ENCODE peak calls at places on chromosomes 4 and X, in five cellular contexts. One of them, this sample, is unnamed.

GRCh38 chr4:80125252-80126177 is 52.5 kb upstream of the ANTXR2 start:
- ATAC-seq in activated T-cell treated with anti-CD3 and anti-CD28 coated beads, Interleukin-2, amount 50 U/mL, for 4 hours: peak; percentile 76
- ATAC-seq in A549: peak; percentile 55
- ATAC-seq in Right ventricle myocardium superior: no peak
- ATAC-seq in stimulated activated naive B cell treated with anti-CD40 and anti-IgM and Interleukin-4, amounts not matched to agents 10 μg/mL and 1 μg/mL and 100 μg/mL, for 72 hours: peak; percentile 86
- ATAC-seq in this sample: peak; percentile 68

GRCh38 chr4:99847362-99847976 is 30.8 kb downstream of the DAPP1 start:
- ATAC-seq in activated T-cell treated with anti-CD3 and anti-CD28 coated beads, Interleukin-2, amount 50 U/mL, for 4 hours: peak; percentile 27
- ATAC-seq in A549: no peak
- ATAC-seq in Right ventricle myocardium superior: no peak
- ATAC-seq in stimulated activated naive B cell treated with anti-CD40 and anti-IgM and Interleukin-4, amounts not matched to agents 10 μg/mL and 1 μg/mL and 100 μg/mL, for 72 hours: peak; percentile 82
- ATAC-seq in this sample: peak; percentile 88

GRCh38 chrX:38578152-38578551 is 16.8 kb downstream of the TSPAN7 start:
- ATAC-seq in activated T-cell treated with anti-CD3 and anti-CD28 coated beads, Interleukin-2, amount 50 U/mL, for 4 hours: no peak
- ATAC-seq in A549: no peak
- ATAC-seq in Right ventricle myocardium superior: no peak
- ATAC-seq in stimulated activated naive B cell treated with anti-CD40 and anti-IgM and Interleukin-4, amounts not matched to agents 10 μg/mL and 1 μg/mL and 100 μg/mL, for 72 hours: no peak
- ATAC-seq in this sample: no peak

GRCh38 chr4:78766650-78767049 is 9.5 kb upstream of the BMP2K start:
- ATAC-seq in activated T-cell treated with anti-CD3 and anti-CD28 coated beads, Interleukin-2, amount 50 U/mL, for 4 hours: no peak
- ATAC-seq in A549: no peak
- ATAC-seq in Right ventricle myocardium superior: no peak
- ATAC-seq in stimulated activated naive B cell treated with anti-CD40 and anti-IgM and Interleukin-4, amounts not matched to agents 10 μg/mL and 1 μg/mL and 100 μg/mL, for 72 hours: peak; percentile 96
- ATAC-seq in this sample: peak; percentile 94

GRCh38 chr4:42123071-42123644 is 29.3 kb downstream of the BEND4 start:
- ATAC-seq in activated T-cell treated with anti-CD3 and anti-CD28 coated beads, Interleukin-2, amount 50 U/mL, for 4 hours: no peak
- ATAC-seq in A549: no peak
- ATAC-seq in Right ventricle myocardium superior: no peak
- ATAC-seq in stimulated activated naive B cell treated with anti-CD40 and anti-IgM and Interleukin-4, amounts not matched to agents 10 μg/mL and 1 μg/mL and 100 μg/mL, for 72 hours: no peak
- ATAC-seq in this sample: no peak

GRCh38 chr4:73036123-73036522 is 33.4 kb downstream of the COX18 start:
- ATAC-seq in activated T-cell treated with anti-CD3 and anti-CD28 coated beads, Interleukin-2, amount 50 U/mL, for 4 hours: no peak
- ATAC-seq in A549: no peak
- ATAC-seq in Right ventricle myocardium superior: no peak
- ATAC-seq in stimulated activated naive B cell treated with anti-CD40 and anti-IgM and Interleukin-4, amounts not matched to agents 10 μg/mL and 1 μg/mL and 100 μg/mL, for 72 hours: peak; percentile 31
- ATAC-seq in this sample: no peak

GRCh38 chr4:20416800-20417199 is 165.1 kb downstream of the SLIT2 start:
- ATAC-seq in activated T-cell treated with anti-CD3 and anti-CD28 coated beads, Interleukin-2, amount 50 U/mL, for 4 hours: no peak
- ATAC-seq in A549: no peak
- ATAC-seq in Right ventricle myocardium superior: no peak
- ATAC-seq in stimulated activated naive B cell treated with anti-CD40 and anti-IgM and Interleukin-4, amounts not matched to agents 10 μg/mL and 1 μg/mL and 100 μg/mL, for 72 hours: no peak
- ATAC-seq in this sample: no peak

GRCh38 chrX:96837808-96838207 is 45.9 kb upstream of the RPA4 start:
- ATAC-seq in activated T-cell treated with anti-CD3 and anti-CD28 coated beads, Interleukin-2, amount 50 U/mL, for 4 hours: no peak
- ATAC-seq in A549: no peak
- ATAC-seq in Right ventricle myocardium superior: no peak
- ATAC-seq in stimulated activated naive B cell treated with anti-CD40 and anti-IgM and Interleukin-4, amounts not matched to agents 10 μg/mL and 1 μg/mL and 100 μg/mL, for 72 hours: no peak
- ATAC-seq in this sample: no peak

GRCh38 chr4:2341261-2341841 is 77.1 kb downstream of the ZFYVE28 start:
- ATAC-seq in activated T-cell treated with anti-CD3 and anti-CD28 coated beads, Interleukin-2, amount 50 U/mL, for 4 hours: no peak
- ATAC-seq in A549: no peak
- ATAC-seq in Right ventricle myocardium superior: no peak
- ATAC-seq in stimulated activated naive B cell treated with anti-CD40 and anti-IgM and Interleukin-4, amounts not matched to agents 10 μg/mL and 1 μg/mL and 100 μg/mL, for 72 hours: no peak
- ATAC-seq in this sample: no peak

GRCh38 chr4:98779021-98779420 is 120.6 kb upstream of the TSPAN5 start:
- ATAC-seq in activated T-cell treated with anti-CD3 and anti-CD28 coated beads, Interleukin-2, amount 50 U/mL, for 4 hours: no peak
- ATAC-seq in A549: no peak
- ATAC-seq in Right ventricle myocardium superior: no peak
- ATAC-seq in stimulated activated naive B cell treated with anti-CD40 and anti-IgM and Interleukin-4, amounts not matched to agents 10 μg/mL and 1 μg/mL and 100 μg/mL, for 72 hours: no peak
- ATAC-seq in this sample: no peak

GRCh38 chrX:101429934-101430333 is 21.9 kb downstream of the HNRNPH2 start:
- ATAC-seq in activated T-cell treated with anti-CD3 and anti-CD28 coated beads, Interleukin-2, amount 50 U/mL, for 4 hours: peak; percentile 78
- ATAC-seq in A549: peak; percentile 61
- ATAC-seq in Right ventricle myocardium superior: no peak
- ATAC-seq in stimulated activated naive B cell treated with anti-CD40 and anti-IgM and Interleukin-4, amounts not matched to agents 10 μg/mL and 1 μg/mL and 100 μg/mL, for 72 hours: peak; percentile 83
- ATAC-seq in this sample: no peak

GRCh38 chr4:158020734-158021346 is 152.0 kb downstream of the GASK1B start:
- ATAC-seq in activated T-cell treated with anti-CD3 and anti-CD28 coated beads, Interleukin-2, amount 50 U/mL, for 4 hours: no peak
- ATAC-seq in A549: peak; percentile 65
- ATAC-seq in Right ventricle myocardium superior: no peak
- ATAC-seq in stimulated activated naive B cell treated with anti-CD40 and anti-IgM and Interleukin-4, amounts not matched to agents 10 μg/mL and 1 μg/mL and 100 μg/mL, for 72 hours: no peak
- ATAC-seq in this sample: no peak

GRCh38 chr4:142435599-142436235 is 410.4 kb downstream of the INPP4B start:
- ATAC-seq in activated T-cell treated with anti-CD3 and anti-CD28 coated beads, Interleukin-2, amount 50 U/mL, for 4 hours: no peak
- ATAC-seq in A549: no peak
- ATAC-seq in Right ventricle myocardium superior: no peak
- ATAC-seq in stimulated activated naive B cell treated with anti-CD40 and anti-IgM and Interleukin-4, amounts not matched to agents 10 μg/mL and 1 μg/mL and 100 μg/mL, for 72 hours: no peak
- ATAC-seq in this sample: no peak

GRCh38 chrX:118904218-118904617 is 70.2 kb upstream of the LONRF3 start:
- ATAC-seq in activated T-cell treated with anti-CD3 and anti-CD28 coated beads, Interleukin-2, amount 50 U/mL, for 4 hours: no peak
- ATAC-seq in A549: no peak
- ATAC-seq in Right ventricle myocardium superior: no peak
- ATAC-seq in stimulated activated naive B cell treated with anti-CD40 and anti-IgM and Interleukin-4, amounts not matched to agents 10 μg/mL and 1 μg/mL and 100 μg/mL, for 72 hours: peak; percentile 99
- ATAC-seq in this sample: peak; percentile 89

GRCh38 chr4:183955666-183956065 is 50.6 kb downstream of the STOX2 start:
- ATAC-seq in activated T-cell treated with anti-CD3 and anti-CD28 coated beads, Interleukin-2, amount 50 U/mL, for 4 hours: no peak
- ATAC-seq in A549: no peak
- ATAC-seq in Right ventricle myocardium superior: no peak
- ATAC-seq in stimulated activated naive B cell treated with anti-CD40 and anti-IgM and Interleukin-4, amounts not matched to agents 10 μg/mL and 1 μg/mL and 100 μg/mL, for 72 hours: no peak
- ATAC-seq in this sample: no peak

GRCh38 chr4:36944227-36944626 is 300.3 kb upstream of the NWD2 start:
- ATAC-seq in activated T-cell treated with anti-CD3 and anti-CD28 coated beads, Interleukin-2, amount 50 U/mL, for 4 hours: no peak
- ATAC-seq in A549: no peak
- ATAC-seq in Right ventricle myocardium superior: no peak
- ATAC-seq in stimulated activated naive B cell treated with anti-CD40 and anti-IgM and Interleukin-4, amounts not matched to agents 10 μg/mL and 1 μg/mL and 100 μg/mL, for 72 hours: no peak
- ATAC-seq in this sample: no peak

GRCh38 chr4:3322059-3322550 is 29.3 kb downstream of the RGS12 start:
- ATAC-seq in activated T-cell treated with anti-CD3 and anti-CD28 coated beads, Interleukin-2, amount 50 U/mL, for 4 hours: no peak
- ATAC-seq in A549: no peak
- ATAC-seq in Right ventricle myocardium superior: peak; percentile 4
- ATAC-seq in stimulated activated naive B cell treated with anti-CD40 and anti-IgM and Interleukin-4, amounts not matched to agents 10 μg/mL and 1 μg/mL and 100 μg/mL, for 72 hours: no peak
- ATAC-seq in this sample: no peak

GRCh38 chr4:64911846-64912245 is 502.6 kb upstream of the TECRL start:
- ATAC-seq in activated T-cell treated with anti-CD3 and anti-CD28 coated beads, Interleukin-2, amount 50 U/mL, for 4 hours: no peak
- ATAC-seq in A549: no peak
- ATAC-seq in Right ventricle myocardium superior: no peak
- ATAC-seq in stimulated activated naive B cell treated with anti-CD40 and anti-IgM and Interleukin-4, amounts not matched to agents 10 μg/mL and 1 μg/mL and 100 μg/mL, for 72 hours: no peak
- ATAC-seq in this sample: no peak

GRCh38 chr4:175891863-175892262 is 79.8 kb upstream of the GPM6A start:
- ATAC-seq in activated T-cell treated with anti-CD3 and anti-CD28 coated beads, Interleukin-2, amount 50 U/mL, for 4 hours: no peak
- ATAC-seq in A549: peak; percentile 40
- ATAC-seq in Right ventricle myocardium superior: no peak
- ATAC-seq in stimulated activated naive B cell treated with anti-CD40 and anti-IgM and Interleukin-4, amounts not matched to agents 10 μg/mL and 1 μg/mL and 100 μg/mL, for 72 hours: peak; percentile 25
- ATAC-seq in this sample: no peak

GRCh38 chr4:123545569-123546122 is 149.1 kb downstream of the SPRY1 start:
- ATAC-seq in activated T-cell treated with anti-CD3 and anti-CD28 coated beads, Interleukin-2, amount 50 U/mL, for 4 hours: no peak
- ATAC-seq in A549: no peak
- ATAC-seq in Right ventricle myocardium superior: no peak
- ATAC-seq in stimulated activated naive B cell treated with anti-CD40 and anti-IgM and Interleukin-4, amounts not matched to agents 10 μg/mL and 1 μg/mL and 100 μg/mL, for 72 hours: no peak
- ATAC-seq in this sample: no peak

GRCh38 chrX:120468479-120468824 is 644 bp downstream of the LAMP2 start:
- ATAC-seq in activated T-cell treated with anti-CD3 and anti-CD28 coated beads, Interleukin-2, amount 50 U/mL, for 4 hours: no peak
- ATAC-seq in A549: no peak
- ATAC-seq in Right ventricle myocardium superior: no peak
- ATAC-seq in stimulated activated naive B cell treated with anti-CD40 and anti-IgM and Interleukin-4, amounts not matched to agents 10 μg/mL and 1 μg/mL and 100 μg/mL, for 72 hours: no peak
- ATAC-seq in this sample: peak; percentile 4

GRCh38 chrX:153924149-153924861 is 1.8 kb downstream of the ARHGAP4 start:
- ATAC-seq in activated T-cell treated with anti-CD3 and anti-CD28 coated beads, Interleukin-2, amount 50 U/mL, for 4 hours: no peak
- ATAC-seq in A549: peak; percentile 5
- ATAC-seq in Right ventricle myocardium superior: peak; percentile 6
- ATAC-seq in stimulated activated naive B cell treated with anti-CD40 and anti-IgM and Interleukin-4, amounts not matched to agents 10 μg/mL and 1 μg/mL and 100 μg/mL, for 72 hours: no peak
- ATAC-seq in this sample: no peak

GRCh38 chr4:26150948-26151347 is 169.9 kb upstream of the RBPJ start:
- ATAC-seq in activated T-cell treated with anti-CD3 and anti-CD28 coated beads, Interleukin-2, amount 50 U/mL, for 4 hours: peak; percentile 94
- ATAC-seq in A549: no peak
- ATAC-seq in Right ventricle myocardium superior: peak; percentile 55
- ATAC-seq in stimulated activated naive B cell treated with anti-CD40 and anti-IgM and Interleukin-4, amounts not matched to agents 10 μg/mL and 1 μg/mL and 100 μg/mL, for 72 hours: no peak
- ATAC-seq in this sample: no peak

GRCh38 chr4:148764720-148765119 is 322.5 kb upstream of the NR3C2 start:
- ATAC-seq in activated T-cell treated with anti-CD3 and anti-CD28 coated beads, Interleukin-2, amount 50 U/mL, for 4 hours: no peak
- ATAC-seq in A549: no peak
- ATAC-seq in Right ventricle myocardium superior: no peak
- ATAC-seq in stimulated activated naive B cell treated with anti-CD40 and anti-IgM and Interleukin-4, amounts not matched to agents 10 μg/mL and 1 μg/mL and 100 μg/mL, for 72 hours: no peak
- ATAC-seq in this sample: no peak

GRCh38 chr4:6064383-6064782 is 46.2 kb upstream of the C4orf50 start:
- ATAC-seq in activated T-cell treated with anti-CD3 and anti-CD28 coated beads, Interleukin-2, amount 50 U/mL, for 4 hours: no peak
- ATAC-seq in A549: no peak
- ATAC-seq in Right ventricle myocardium superior: no peak
- ATAC-seq in stimulated activated naive B cell treated with anti-CD40 and anti-IgM and Interleukin-4, amounts not matched to agents 10 μg/mL and 1 μg/mL and 100 μg/mL, for 72 hours: no peak
- ATAC-seq in this sample: no peak

GRCh38 chrX:103861200-103861599 is 29.1 kb upstream of the RAB9B start:
- ATAC-seq in activated T-cell treated with anti-CD3 and anti-CD28 coated beads, Interleukin-2, amount 50 U/mL, for 4 hours: no peak
- ATAC-seq in A549: no peak
- ATAC-seq in Right ventricle myocardium superior: no peak
- ATAC-seq in stimulated activated naive B cell treated with anti-CD40 and anti-IgM and Interleukin-4, amounts not matched to agents 10 μg/mL and 1 μg/mL and 100 μg/mL, for 72 hours: no peak
- ATAC-seq in this sample: no peak

GRCh38 chr4:187432310-187432709 is 563.3 kb upstream of the ZFP42 start:
- ATAC-seq in activated T-cell treated with anti-CD3 and anti-CD28 coated beads, Interleukin-2, amount 50 U/mL, for 4 hours: no peak
- ATAC-seq in A549: no peak
- ATAC-seq in Right ventricle myocardium superior: no peak
- ATAC-seq in stimulated activated naive B cell treated with anti-CD40 and anti-IgM and Interleukin-4, amounts not matched to agents 10 μg/mL and 1 μg/mL and 100 μg/mL, for 72 hours: peak; percentile 10
- ATAC-seq in this sample: peak; percentile 34

GRCh38 chrX:118066867-118067515 is 49.6 kb downstream of the KLHL13 start:
- ATAC-seq in activated T-cell treated with anti-CD3 and anti-CD28 coated beads, Interleukin-2, amount 50 U/mL, for 4 hours: no peak
- ATAC-seq in A549: no peak
- ATAC-seq in Right ventricle myocardium superior: no peak
- ATAC-seq in stimulated activated naive B cell treated with anti-CD40 and anti-IgM and Interleukin-4, amounts not matched to agents 10 μg/mL and 1 μg/mL and 100 μg/mL, for 72 hours: no peak
- ATAC-seq in this sample: no peak

GRCh38 chr4:45317276-45317675 is 590.9 kb upstream of the GNPDA2 start:
- ATAC-seq in activated T-cell treated with anti-CD3 and anti-CD28 coated beads, Interleukin-2, amount 50 U/mL, for 4 hours: no peak
- ATAC-seq in A549: no peak
- ATAC-seq in Right ventricle myocardium superior: peak; percentile 88
- ATAC-seq in stimulated activated naive B cell treated with anti-CD40 and anti-IgM and Interleukin-4, amounts not matched to agents 10 μg/mL and 1 μg/mL and 100 μg/mL, for 72 hours: no peak
- ATAC-seq in this sample: no peak

GRCh38 chr4:80387390-80388283 is 52.1 kb downstream of the CFAP299 start:
- ATAC-seq in activated T-cell treated with anti-CD3 and anti-CD28 coated beads, Interleukin-2, amount 50 U/mL, for 4 hours: no peak
- ATAC-seq in A549: no peak
- ATAC-seq in Right ventricle myocardium superior: no peak
- ATAC-seq in stimulated activated naive B cell treated with anti-CD40 and anti-IgM and Interleukin-4, amounts not matched to agents 10 μg/mL and 1 μg/mL and 100 μg/mL, for 72 hours: no peak
- ATAC-seq in this sample: peak; percentile 12

GRCh38 chr4:145058256-145058655 is 39.7 kb downstream of the ANAPC10 start:
- ATAC-seq in activated T-cell treated with anti-CD3 and anti-CD28 coated beads, Interleukin-2, amount 50 U/mL, for 4 hours: no peak
- ATAC-seq in A549: no peak
- ATAC-seq in Right ventricle myocardium superior: no peak
- ATAC-seq in stimulated activated naive B cell treated with anti-CD40 and anti-IgM and Interleukin-4, amounts not matched to agents 10 μg/mL and 1 μg/mL and 100 μg/mL, for 72 hours: no peak
- ATAC-seq in this sample: no peak